ENCODE peak calls at places on chromosomes 11 and 22, in ten cellular contexts. T, O, L, G, W, V, X, S, I and Z are unnamed samples.

GRCh38 chr11:75831915-75832502 is 17.0 kb downstream of the UVRAG start:
- DNase-seq in T (no peak), O (no peak), L (no peak), G (no peak), W (no peak), V (no peak), X (no peak), S (no peak), I (no peak), Z (no peak)

GRCh38 chr22:25942989-25943411 is 201.0 kb downstream of the MYO18B start:
- DNase-seq in T (no peak), O (no peak), L (peak; percentile 61), G (peak; percentile 58), W (no peak), V (no peak), X (no peak), S (no peak), I (no peak), Z (no peak)

GRCh38 chr11:128523616-128524015 is 63.7 kb downstream of the ETS1 start:
- DNase-seq in T (no peak), O (no peak), L (no peak), G (no peak), W (no peak), V (no peak), X (peak; percentile 85), S (no peak), I (no peak), Z (no peak)

GRCh38 chr11:132318421-132319157 is 948.2 kb downstream of the NTM start:
- DNase-seq in T (no peak), O (no peak), L (no peak), G (no peak), W (no peak), V (no peak), X (peak; percentile 82), S (no peak), I (no peak), Z (no peak)

GRCh38 chr11:61632096-61632495 is 48.1 kb upstream of the DAGLA start:
- DNase-seq in T (no peak), O (no peak), L (no peak), G (no peak), W (no peak), V (no peak), X (peak; percentile 6), S (no peak), I (no peak), Z (no peak)

GRCh38 chr11:82007536-82007935 is 726.1 kb downstream of the FAM181B start:
- DNase-seq in T (no peak), O (no peak), L (no peak), G (no peak), W (no peak), V (no peak), X (no peak), S (no peak), I (no peak), Z (no peak)

GRCh38 chr22:39724390-39724789 is 153.8 kb downstream of the CACNA1I start:
- DNase-seq in T (no peak), O (no peak), L (no peak), G (no peak), W (no peak), V (no peak), X (no peak), S (no peak), I (peak; percentile 24), Z (no peak)

GRCh38 chr11:108224908-108225786 is 2.3 kb downstream of the ATM start:
- DNase-seq in T (no peak), O (no peak), L (no peak), G (no peak), W (peak; percentile 80), V (no peak), X (no peak), S (no peak), I (no peak), Z (peak; percentile 18)

GRCh38 chr11:133828861-133829260 is 16.5 kb downstream of the SPATA19 start:
- DNase-seq in T (no peak), O (no peak), L (no peak), G (no peak), W (no peak), V (no peak), X (no peak), S (no peak), I (no peak), Z (no peak)

GRCh38 chr11:59614277-59615131 is 1.1 kb downstream of the OSBP start:
- DNase-seq in T (no peak), O (no peak), L (no peak), G (no peak), W (no peak), V (no peak), X (no peak), S (peak; percentile 18), I (no peak), Z (no peak)

GRCh38 chr11:96256604-96257003 is 86.4 kb downstream of the MAML2 start:
- DNase-seq in T (no peak), O (no peak), L (no peak), G (no peak), W (no peak), V (no peak), X (no peak), S (no peak), I (no peak), Z (no peak)

GRCh38 chr22:44214764-44215163 is 34.0 kb downstream of the PARVG start:
- DNase-seq in T (no peak), O (no peak), L (no peak), G (no peak), W (no peak), V (no peak), X (no peak), S (no peak), I (no peak), Z (no peak)

GRCh38 chr22:30245985-30246901 is at the start of gene LIF:
- DNase-seq in T (no peak), O (no peak), L (no peak), G (no peak), W (peak; percentile 84), V (no peak), X (peak; percentile 82), S (no peak), I (no peak), Z (no peak)

GRCh38 chr22:39332441-39333064 is 13.1 kb upstream of the RPL3 start:
- DNase-seq in T (no peak), O (no peak), L (no peak), G (no peak), W (no peak), V (no peak), X (no peak), S (no peak), I (no peak), Z (no peak)

DNA sequence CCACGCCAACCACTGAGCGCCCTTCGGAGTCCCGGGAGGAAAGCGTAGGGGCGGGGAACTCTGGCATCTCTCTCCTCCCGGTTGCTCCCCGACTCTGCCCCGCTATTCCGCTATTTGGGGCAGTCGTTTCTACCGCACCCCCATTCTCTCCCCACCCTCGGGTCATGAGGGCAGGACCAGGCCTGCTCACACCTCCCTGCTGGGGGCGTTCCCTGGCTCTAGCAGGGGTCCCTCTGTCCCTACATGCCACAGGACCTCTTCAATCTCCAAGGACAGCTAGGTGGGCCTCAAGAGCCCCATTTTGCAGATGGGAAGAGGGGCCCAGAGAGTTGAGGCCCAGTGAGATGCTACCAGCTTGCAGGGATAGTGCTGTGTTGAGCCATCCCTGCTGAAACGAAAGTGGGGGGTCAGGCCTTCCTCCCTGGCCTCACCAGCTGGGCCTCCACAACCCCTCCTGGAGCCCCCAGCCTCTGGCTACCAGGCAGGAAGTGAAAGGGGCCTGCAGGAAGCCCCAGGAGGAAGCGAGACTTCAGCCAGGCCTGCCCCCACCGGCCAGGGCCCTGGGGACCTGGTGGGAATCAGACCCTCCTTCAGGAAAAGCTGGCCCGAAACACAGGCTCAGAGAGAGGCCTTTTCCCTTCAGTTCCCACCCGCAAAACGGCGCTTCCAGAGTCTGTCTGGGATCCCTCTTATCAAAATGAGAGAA is 5.5 kb upstream of the SHISA8 start:
- DNase-seq in T (no peak), O (no peak), L (no peak), G (no peak), W (peak; percentile 90), V (no peak), X (no peak), S (no peak), I (no peak), Z (no peak)
- H3K4me3 ChIP-seq in T (no peak overlapping the region), O (peak overlapping the region; percentile 52), L (peak overlapping the region; percentile 68), G (no peak overlapping the region), W (peak overlapping the region; percentile 51), V (no peak overlapping the region), X (peak overlapping the region; percentile 46), S (no peak overlapping the region), I (peak overlapping the region; percentile 42), Z (no peak overlapping the region)

GRCh38 chr22:24153353-24153752 is 27.9 kb upstream of the SUSD2 start:
- DNase-seq in T (no peak), O (no peak), L (no peak), G (no peak), W (peak; percentile 85), V (peak; percentile 58), X (peak; percentile 18), S (no peak), I (no peak), Z (peak; percentile 55)
- H3K4me1 ChIP-seq in T (peaks cover 7% of the 10 kb centered on the region), O (peaks cover 44% of the 10 kb centered on the region), L (peaks cover 10% of the 10 kb centered on the region), G (peaks cover 37% of the 10 kb centered on the region), W (peaks cover 68% of the 10 kb centered on the region), V (peaks cover 77% of the 10 kb centered on the region), X (peaks cover 35% of the 10 kb centered on the region), S (peaks cover 13% of the 10 kb centered on the region), I (peaks cover 41% of the 10 kb centered on the region), Z (peaks cover 64% of the 10 kb centered on the region)

GRCh38 chr11:43589601-43590250 is 90.8 kb upstream of the HSD17B12 start:
- DNase-seq in T (no peak), O (no peak), L (no peak), G (no peak), W (no peak), V (no peak), X (no peak), S (no peak), I (no peak), Z (no peak)
- H3K4me3 ChIP-seq in T (no peak overlapping the region), O (no peak overlapping the region), L (no peak overlapping the region), G (no peak overlapping the region), W (no peak overlapping the region), V (no peak overlapping the region), X (no peak overlapping the region), S (no peak overlapping the region), I (no peak overlapping the region), Z (no peak overlapping the region)

DNA sequence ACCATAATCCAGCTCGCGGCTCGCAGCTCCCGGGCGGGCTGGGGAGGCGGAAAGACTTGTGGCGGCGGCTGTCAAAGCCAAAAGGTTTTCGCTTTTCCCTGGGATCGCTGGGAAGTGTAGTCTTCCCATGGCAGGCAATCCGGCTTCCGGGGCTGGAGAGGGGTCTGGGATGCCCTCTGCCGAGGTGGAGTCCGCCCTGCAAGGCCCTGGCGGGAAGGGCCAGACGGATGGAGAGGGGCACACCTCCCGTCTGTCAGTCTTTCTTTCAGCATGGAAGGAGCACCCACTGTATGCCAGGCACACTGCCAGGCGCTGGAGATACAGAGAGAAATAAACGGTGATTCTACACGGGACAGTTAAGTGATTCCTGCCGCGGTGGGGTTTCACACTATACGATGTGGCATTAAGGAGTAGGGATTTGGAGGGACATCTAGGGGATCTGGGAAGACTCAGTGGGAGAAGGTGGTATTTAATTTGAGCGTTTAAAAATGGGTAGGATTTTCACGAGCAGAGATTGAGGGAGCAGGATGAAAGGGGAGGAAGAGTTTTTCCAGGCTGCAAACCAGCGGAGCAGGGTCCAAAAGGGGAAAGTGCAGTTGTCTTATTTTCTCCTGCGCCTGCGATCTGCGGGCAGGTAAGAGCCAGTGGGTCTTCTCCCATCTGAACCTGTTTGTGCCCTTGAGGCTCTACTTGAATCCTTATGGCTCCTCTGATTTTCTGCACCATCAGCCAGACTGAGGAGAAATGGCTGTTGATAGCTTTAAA is at the start of gene BACE1:
- DNase-seq in T (peak; percentile 92), O (peak; percentile 83), L (peak; percentile 83), G (peak; percentile 89), W (peak; percentile 86), V (no peak), X (peak; percentile 84), S (peak; percentile 85), I (peak; percentile 90), Z (peak; percentile 78)
- H3K4me1 ChIP-seq in T (peaks cover 3% of the 10 kb centered on the region), O (peaks cover 29% of the 10 kb centered on the region), L (peaks cover 20% of the 10 kb centered on the region), G (peaks cover 23% of the 10 kb centered on the region), W (peaks cover 48% of the 10 kb centered on the region), V (peaks cover 12% of the 10 kb centered on the region), X (peaks cover 8% of the 10 kb centered on the region), S (peaks cover 12% of the 10 kb centered on the region), I (peaks cover 38% of the 10 kb centered on the region), Z (peaks cover 22% of the 10 kb centered on the region)